ENCODE peak calls at places on chromosome 1, in five cellular contexts. One of them, this sample, is unnamed.
A peak's percentile ranks its signal among the peaks of the same experiment; 100 is the strongest.

GRCh38 chr1:47483651-47484050 is 45.8 kb downstream of the FOXD2 start:
- DNase-seq in HT-29: no peak
- DNase-seq in occipital lobe: no peak
- DNase-seq in NCI-H2171: no peak
- DNase-seq in effector memory CD4-positive, alpha-beta T cell: no peak
- DNase-seq in this sample: no peak

GRCh38 chr1:111517464-111518225 is 14.2 kb upstream of the ADORA3 start:
- DNase-seq in HT-29: no peak
- DNase-seq in occipital lobe: no peak
- DNase-seq in NCI-H2171: peak; percentile 8
- DNase-seq in effector memory CD4-positive, alpha-beta T cell: no peak
- DNase-seq in this sample: no peak

GRCh38 chr1:11842154-11843041 is 5.2 kb downstream of the NPPA start:
- DNase-seq in occipital lobe: no peak
- DNase-seq in effector memory CD4-positive, alpha-beta T cell: no peak
- DNase-seq in HT-29: no peak
- DNase-seq in NCI-H2171: no peak
- DNase-seq in this sample: peak; percentile 34

GRCh38 chr1:201461783-201462441 is 7.1 kb downstream of the PHLDA3 start:
- DNase-seq in HT-29: peak; percentile 87
- DNase-seq in effector memory CD4-positive, alpha-beta T cell: no peak
- DNase-seq in NCI-H2171: no peak
- DNase-seq in occipital lobe: peak; percentile 68
- DNase-seq in this sample: peak; percentile 77

GRCh38 chr1:233289676-233290075 is 5.8 kb downstream of the PCNX2 start:
- DNase-seq in HT-29: peak; percentile 12
- DNase-seq in effector memory CD4-positive, alpha-beta T cell: no peak
- DNase-seq in occipital lobe: no peak
- DNase-seq in NCI-H2171: no peak
- DNase-seq in this sample: peak; percentile 47

GRCh38 chr1:101250219-101250618 is 13.4 kb downstream of the S1PR1 start:
- DNase-seq in occipital lobe: no peak
- DNase-seq in NCI-H2171: no peak
- DNase-seq in HT-29: no peak
- DNase-seq in effector memory CD4-positive, alpha-beta T cell: no peak
- DNase-seq in this sample: no peak

GRCh38 chr1:17274186-17275170 is 25.6 kb downstream of the PADI3 start:
- DNase-seq in HT-29: peak; percentile 79
- DNase-seq in NCI-H2171: no peak
- DNase-seq in effector memory CD4-positive, alpha-beta T cell: no peak
- DNase-seq in occipital lobe: no peak
- DNase-seq in this sample: peak; percentile 17

GRCh38 chr1:40763742-40764532 is 19.6 kb upstream of the KCNQ4 start:
- DNase-seq in effector memory CD4-positive, alpha-beta T cell: no peak
- DNase-seq in HT-29: no peak
- DNase-seq in occipital lobe: no peak
- DNase-seq in NCI-H2171: no peak
- DNase-seq in this sample: no peak

GRCh38 chr1:240653030-240653429 is 41.1 kb upstream of the GREM2 start:
- DNase-seq in NCI-H2171: no peak
- DNase-seq in HT-29: no peak
- DNase-seq in effector memory CD4-positive, alpha-beta T cell: no peak
- DNase-seq in occipital lobe: no peak
- DNase-seq in this sample: no peak

GRCh38 chr1:227764019-227764391 is 28.8 kb downstream of the SNAP47 start:
- DNase-seq in occipital lobe: no peak
- DNase-seq in NCI-H2171: no peak
- DNase-seq in HT-29: no peak
- DNase-seq in effector memory CD4-positive, alpha-beta T cell: no peak
- DNase-seq in this sample: no peak

GRCh38 chr1:180675586-180675985 is 43.8 kb downstream of the XPR1 start:
- DNase-seq in occipital lobe: no peak
- DNase-seq in NCI-H2171: no peak
- DNase-seq in HT-29: no peak
- DNase-seq in effector memory CD4-positive, alpha-beta T cell: no peak
- DNase-seq in this sample: no peak

GRCh38 chr1:78274814-78275213 is 216.0 kb upstream of the PTGFR start:
- DNase-seq in HT-29: no peak
- DNase-seq in NCI-H2171: no peak
- DNase-seq in effector memory CD4-positive, alpha-beta T cell: no peak
- DNase-seq in occipital lobe: no peak
- DNase-seq in this sample: no peak

GRCh38 chr1:16172964-16173446 is 17.1 kb upstream of the EPHA2 start:
- DNase-seq in HT-29: peak; percentile 88
- DNase-seq in effector memory CD4-positive, alpha-beta T cell: no peak
- DNase-seq in occipital lobe: no peak
- DNase-seq in NCI-H2171: no peak
- DNase-seq in this sample: peak; percentile 38

GRCh38 chr1:244444854-244445253 is 6.9 kb downstream of the ADSS2 start:
- DNase-seq in occipital lobe: no peak
- DNase-seq in HT-29: no peak
- DNase-seq in NCI-H2171: peak; percentile 98
- DNase-seq in effector memory CD4-positive, alpha-beta T cell: no peak
- DNase-seq in this sample: no peak

GRCh38 chr1:17441265-17441992 is 2.0 kb upstream of the RCC2 start:
- DNase-seq in NCI-H2171: peak; percentile 91
- DNase-seq in occipital lobe: no peak
- DNase-seq in HT-29: peak; percentile 64
- DNase-seq in effector memory CD4-positive, alpha-beta T cell: no peak
- DNase-seq in this sample: peak; percentile 17

GRCh38 chr1:197234581-197234980 is 33.5 kb upstream of the CRB1 start:
- DNase-seq in occipital lobe: no peak
- DNase-seq in effector memory CD4-positive, alpha-beta T cell: no peak
- DNase-seq in NCI-H2171: no peak
- DNase-seq in HT-29: no peak
- DNase-seq in this sample: no peak

This sample was measured in mucosa of gallbladder.